ENCODE peak calls at places on chromosomes 6 and 20, in six cellular contexts. M is lung, C is HL-60, K is brain microvascular endothelial cell, O is Panc1, N is astrocyte. U is an unnamed sample.

GRCh38 chr6:52922161-52922560 is 12.7 kb upstream of the GSTA3 start:
- DNase-seq in O (no peak), K (no peak), C (no peak), M (no peak), N (no peak), U (no peak)

GRCh38 chr6:150334790-150335783 is 33.7 kb upstream of the IYD start:
- DNase-seq in K (peak; percentile 80), M (peak; percentile 53), N (peak; percentile 57), C (peak; percentile 43), O (peak; percentile 41), U (peak; percentile 41)

GRCh38 chr6:159852877-159853276 is 37.9 kb upstream of the MAS1 start:
- DNase-seq in O (no peak), N (no peak), M (no peak), C (peak; percentile 55), K (no peak), U (no peak)

GRCh38 chr6:53873922-53874321 is 79.1 kb downstream of the LRRC1 start:
- DNase-seq in M (no peak), C (no peak), K (no peak), O (no peak), N (no peak), U (no peak)

GRCh38 chr6:151052021-151052646 is 186.6 kb downstream of the MTHFD1L start:
- DNase-seq in K (no peak), O (no peak), C (no peak), N (no peak), M (no peak), U (no peak)

GRCh38 chr6:44286285-44286565 is 16.0 kb downstream of the TMEM151B start:
- DNase-seq in N (no peak), C (no peak), K (no peak), O (no peak), M (no peak), U (no peak)

GRCh38 chr6:4474810-4475209 is 301.4 kb upstream of the CDYL start:
- DNase-seq in M (no peak), K (no peak), N (no peak), O (no peak), C (no peak), U (no peak)

GRCh38 chr6:143064996-143065683 is 4.5 kb downstream of the AIG1 start:
- DNase-seq in C (peak; percentile 77), M (no peak), O (no peak), N (peak; percentile 66), K (no peak), U (peak; percentile 70)

GRCh38 chr6:87702589-87702945 is 534 bp upstream of the AKIRIN2 start:
- DNase-seq in K (peak; percentile 59), C (no peak), N (peak; percentile 75), M (no peak), O (no peak), U (no peak)

GRCh38 chr20:46970937-46971630 is 76.4 kb downstream of the EYA2 start:
- DNase-seq in K (peak; percentile 82), N (peak; percentile 66), C (no peak), O (peak; percentile 32), M (no peak), U (peak; percentile 71)

GRCh38 chr20:15494841-15495240 is 1078.4 kb downstream of the KIF16B start:
- DNase-seq in K (no peak), C (no peak), M (no peak), N (no peak), O (no peak), U (no peak)

GRCh38 chr6:12473494-12473893 is 183.3 kb downstream of the EDN1 start:
- DNase-seq in N (no peak), K (no peak), M (no peak), C (no peak), O (no peak), U (no peak)

GRCh38 chr20:50558483-50558925 is 48.3 kb downstream of the PTPN1 start:
- DNase-seq in O (no peak), K (peak; percentile 87), M (no peak), C (no peak), N (peak; percentile 85), U (no peak)

GRCh38 chr6:42572523-42572922 is 8.7 kb downstream of the UBR2 start:
- DNase-seq in O (no peak), M (no peak), C (peak; percentile 78), N (no peak), K (no peak), U (no peak)

GRCh38 chr20:36493801-36494114 is 47.6 kb upstream of the MYL9 start:
- DNase-seq in O (no peak), M (peak; percentile 45), C (no peak), K (peak; percentile 52), N (peak; percentile 91), U (peak; percentile 57)

GRCh38 chr6:150336708-150337107 is 32.1 kb upstream of the IYD start:
- DNase-seq in C (no peak), N (no peak), K (no peak), M (no peak), O (no peak), U (no peak)

GRCh38 chr20:62358728-62359490 is 8.2 kb downstream of the LAMA5 start:
- DNase-seq in C (no peak), O (no peak), K (no peak), N (no peak), M (no peak), U (no peak)

GRCh38 chr20:44543345-44543744 is 21.5 kb upstream of the SERINC3 start:
- DNase-seq in N (no peak), K (no peak), O (no peak), M (no peak), C (no peak), U (no peak)

GRCh38 chr20:34863421-34863965 is 9.2 kb downstream of the GGT7 start:
- DNase-seq in C (no peak), N (no peak), M (no peak), K (no peak), O (no peak), U (no peak)

GRCh38 chr6:150770631-150771030 is 94.9 kb upstream of the MTHFD1L start:
- DNase-seq in M (no peak), N (peak; percentile 36), C (no peak), K (no peak), O (no peak), U (peak; percentile 28)

GRCh38 chr6:159959165-159959975 is 9.5 kb upstream of the IGF2R start:
- DNase-seq in O (no peak), N (no peak), K (no peak), M (no peak), C (peak; percentile 88), U (no peak)

GRCh38 chr6:142925575-142926110 is 19.3 kb downstream of the HIVEP2 start:
- DNase-seq in K (peak; percentile 88), N (peak; percentile 86), M (no peak), O (no peak), C (no peak), U (no peak)

GRCh38 chr20:10861619-10862018 is 187.8 kb upstream of the JAG1 start:
- DNase-seq in O (no peak), C (no peak), N (peak; percentile 66), K (no peak), M (no peak), U (no peak)

GRCh38 chr6:97160280-97160679 is 122.7 kb downstream of the MMS22L start:
- DNase-seq in C (no peak), O (no peak), M (no peak), N (peak; percentile 3), K (no peak), U (no peak)

GRCh38 chr6:151692216-151692615 is 115.3 kb upstream of the ESR1 start:
- DNase-seq in M (no peak), O (no peak), K (no peak), N (no peak), C (no peak), U (no peak)

GRCh38 chr6:143405381-143406154 is 44.9 kb downstream of the ADAT2 start:
- DNase-seq in N (peak; percentile 95), K (peak; percentile 73), O (no peak), M (no peak), C (no peak), U (peak; percentile 84)

GRCh38 chr20:51258582-51259175 is 235.8 kb upstream of the KCNG1 start:
- DNase-seq in K (peak; percentile 27), C (no peak), N (peak; percentile 58), O (no peak), M (no peak), U (peak; percentile 79)

GRCh38 chr6:144007779-144008500 is at the start of gene PLAGL1:
- DNase-seq in N (peak; percentile 45), C (peak; percentile 31), O (no peak), K (peak; percentile 31), M (peak; percentile 75), U (no peak)

GRCh38 chr20:35739294-35740163 is 2.5 kb downstream of the RBM39 start:
- DNase-seq in K (no peak), N (peak; percentile 21), O (no peak), M (no peak), C (no peak), U (no peak)

GRCh38 chr6:139342957-139343750 is 31.3 kb downstream of the CITED2 start:
- DNase-seq in C (no peak), O (no peak), M (no peak), N (no peak), K (no peak), U (no peak)

GRCh38 chr20:61803903-61804804 is 261.5 kb downstream of the TAF4 start:
- DNase-seq in K (no peak), O (no peak), N (peak; percentile 6), M (no peak), C (no peak), U (no peak)

DNA sequence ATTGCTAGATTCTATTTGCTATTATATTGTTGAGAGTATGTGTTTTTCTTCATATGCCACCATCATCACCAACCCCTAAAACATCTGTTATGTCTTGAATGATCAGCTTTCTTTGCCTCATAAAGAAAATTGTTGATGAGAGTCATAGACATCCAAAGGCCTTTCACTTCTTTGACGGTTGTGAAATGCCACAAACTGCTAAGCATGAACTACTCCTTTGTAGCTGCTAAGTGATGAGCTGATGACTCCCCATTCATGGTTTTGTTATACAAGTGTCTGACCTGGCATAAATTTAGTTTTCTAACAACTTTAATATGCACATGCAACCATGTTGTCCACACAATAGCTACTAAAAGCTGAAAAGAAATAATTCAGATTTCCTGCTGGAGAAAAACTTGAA is 684 bp upstream of the MED23 start:
- DNase-seq in K (no peak), C (no peak), N (no peak), O (no peak), M (no peak), U (no peak)
- H3K4me3 ChIP-seq in K (peak overlapping the region; percentile 44), C (no peak overlapping the region), N (peak overlapping the region; percentile 86), O (peak overlapping the region; percentile 71), M (no peak overlapping the region), U (no peak overlapping the region)

GRCh38 chr20:32959351-32960221 is 44.6 kb downstream of the SUN5 start:
- DNase-seq in O (no peak), N (no peak), M (no peak), K (no peak), C (no peak), U (no peak)
- TF ChIP-seq CTCF in O (no peak), N (no peak), M (no peak), K (no peak), C (no peak), U (no peak)

DNA sequence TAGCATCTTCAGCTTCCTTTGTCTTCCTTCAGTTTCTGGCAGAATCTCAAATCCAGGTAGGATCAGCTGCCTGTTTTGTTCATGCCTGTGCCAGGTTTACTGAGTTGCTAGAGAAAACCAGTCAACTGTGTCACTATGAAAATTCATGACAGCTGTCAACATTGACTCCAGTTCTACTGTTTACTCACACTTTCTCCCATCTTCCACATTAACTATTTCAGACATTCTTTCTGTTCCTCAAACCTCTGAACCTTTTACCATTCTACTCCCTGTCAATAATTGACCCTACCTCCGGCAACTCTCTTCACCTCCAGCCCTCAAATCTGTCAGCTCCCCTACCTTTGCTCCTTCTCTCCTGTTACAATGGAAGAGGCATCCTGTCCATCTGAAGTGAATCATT is 8.5 kb downstream of the ENPP4 start:
- DNase-seq in N (no peak), C (no peak), K (no peak), M (no peak), O (no peak), U (no peak)
- H3K4me3 ChIP-seq in N (no peak overlapping the region), C (no peak overlapping the region), K (no peak overlapping the region), M (no peak overlapping the region), O (no peak overlapping the region), U (no peak overlapping the region)

GRCh38 chr20:25249198-25249931 is 1.5 kb downstream of the PYGB start:
- DNase-seq in C (no peak), O (no peak), M (no peak), N (no peak), K (no peak), U (no peak)
- TF ChIP-seq CTCF in C (no peak), O (no peak), M (no peak), N (no peak), K (peak; percentile 16), U (no peak)